ENCODE peak calls at places on chromosomes 12 and 14, in five cellular contexts. F, L, I, J and M are unnamed samples.

GRCh38 chr12:10140001-10140400 is 10.0 kb upstream of the CLEC7A start:
- DNase-seq in L (no peak), F (peak), J (peak), I (peak), M (no peak)

GRCh38 chr12:110907583-110907982 is 12.8 kb downstream of the MYL2 start:
- DNase-seq in J (no peak), I (no peak), L (no peak), F (no peak), M (no peak)

GRCh38 chr14:91378945-91379932 is 38.4 kb downstream of the CCDC88C start:
- DNase-seq in I (no peak), F (no peak), L (no peak), J (no peak), M (no peak)

GRCh38 chr12:76957306-76957705 is 78.5 kb upstream of the CSRP2 start:
- DNase-seq in F (no peak), J (no peak), I (no peak), L (no peak), M (no peak)

GRCh38 chr12:14928946-14929345 is 9.4 kb downstream of the ERP27 start:
- DNase-seq in F (no peak), L (no peak), I (no peak), J (no peak), M (no peak)

GRCh38 chr14:61730756-61731373 is 31.4 kb upstream of the SNAPC1 start:
- DNase-seq in F (no peak), L (no peak), I (no peak), J (no peak), M (no peak)

GRCh38 chr14:101704140-101704539 is 57.4 kb upstream of the PPP2R5C start:
- DNase-seq in J (no peak), I (peak), F (no peak), L (no peak), M (no peak)

GRCh38 chr12:78916845-78917480 is 52.4 kb downstream of the SYT1 start:
- DNase-seq in J (no peak), I (no peak), F (no peak), L (no peak), M (no peak)